ENCODE peak calls at places on chromosomes 1 and 21, in ten cellular contexts. X is activated T-cell treated with anti-CD3 and anti-CD28 coated beads for 1 hour, N is LoVo, A is smooth muscle cell of the brain vasculature, Y is kidney, Q is GM12878, C is activated T-helper 1 cell treated with Interleukin-2 at 50 U/mL for 16 hours, W is GM03348, K is cardiac septum, R is AG04450. D is an unnamed sample.
A peak's percentile ranks its signal among the peaks of the same experiment; 100 is the strongest.

GRCh38 chr1:225454067-225454618 is 26.3 kb upstream of the LBR start:
- DNase-seq in X (no peak), N (peak; percentile 28), Q (no peak), R (no peak), W (no peak), Y (peak; percentile 17), C (no peak), K (no peak), A (no peak), D (no peak)

GRCh38 chr1:193700710-193701355 is 514.4 kb upstream of the B3GALT2 start:
- DNase-seq in A (no peak), K (no peak), R (no peak), W (peak; percentile 1), N (peak; percentile 9), X (no peak), C (no peak), Y (no peak), Q (no peak), D (no peak)

GRCh38 chr1:182611787-182612186 is 7.6 kb upstream of the RGS16 start:
- DNase-seq in W (no peak), Q (no peak), C (no peak), N (no peak), K (no peak), R (no peak), A (no peak), X (no peak), Y (no peak), D (no peak)

GRCh38 chr21:35994605-35995004 is 65.7 kb downstream of the SETD4 start:
- DNase-seq in C (no peak), R (no peak), A (no peak), N (no peak), W (no peak), K (no peak), X (no peak), Q (no peak), Y (no peak), D (no peak)

GRCh38 chr1:19210772-19211549 is 895 bp upstream of the UBR4 start:
- DNase-seq in A (no peak), X (no peak), K (no peak), C (no peak), W (no peak), Y (no peak), R (no peak), Q (no peak), N (peak; percentile 2), D (no peak)

GRCh38 chr1:19623523-19623922 is 20.6 kb upstream of the NBL1 start:
- DNase-seq in R (no peak), Q (no peak), W (no peak), C (no peak), A (no peak), N (no peak), K (no peak), X (no peak), Y (no peak), D (no peak)

GRCh38 chr1:110639724-110640386 is 33.7 kb upstream of the KCNA2 start:
- DNase-seq in R (no peak), A (no peak), C (no peak), X (no peak), N (no peak), K (no peak), Y (no peak), W (no peak), Q (no peak), D (no peak)

GRCh38 chr21:15122241-15122640 is 57.4 kb upstream of the NRIP1 start:
- DNase-seq in Q (no peak), C (no peak), K (no peak), N (no peak), W (no peak), X (no peak), Y (no peak), A (no peak), R (no peak), D (no peak)

GRCh38 chr21:17402885-17403477 is 109.9 kb upstream of the CXADR start:
- DNase-seq in Y (no peak), W (peak; percentile 32), Q (no peak), N (no peak), X (no peak), C (no peak), K (no peak), A (no peak), R (no peak), D (no peak)

GRCh38 chr1:21280482-21280881 is 9.8 kb downstream of the ECE1 start:
- DNase-seq in X (no peak), N (no peak), W (no peak), A (no peak), C (no peak), R (no peak), Q (no peak), Y (no peak), K (no peak), D (no peak)

GRCh38 chr1:161440312-161440894 is 64.9 kb upstream of the FCGR2A start:
- DNase-seq in W (peak; percentile 73), Q (peak; percentile 23), C (peak; percentile 24), R (no peak), Y (peak; percentile 73), N (peak; percentile 80), X (peak; percentile 41), K (no peak), A (no peak), D (peak; percentile 80)

GRCh38 chr1:12121212-12122000 is 45.4 kb upstream of the TNFRSF1B start:
- DNase-seq in A (no peak), Y (no peak), X (no peak), R (peak; percentile 89), N (no peak), C (no peak), Q (no peak), K (no peak), W (no peak), D (peak; percentile 67)

GRCh38 chr1:228860911-228861829 is 125.9 kb downstream of the RHOU start:
- DNase-seq in C (no peak), R (peak; percentile 55), Y (no peak), A (no peak), K (no peak), X (no peak), Q (peak; percentile 44), W (peak; percentile 75), N (peak; percentile 92), D (no peak)

GRCh38 chr1:157758018-157758417 is 18.9 kb downstream of the FCRL2 start:
- DNase-seq in K (no peak), C (no peak), Q (no peak), A (no peak), X (no peak), N (no peak), Y (no peak), W (no peak), R (no peak), D (no peak)

GRCh38 chr1:150973258-150973825 is 1.3 kb downstream of the CERS2 start:
- DNase-seq in C (no peak), R (no peak), N (no peak), W (peak; percentile 58), Q (no peak), A (no peak), X (no peak), K (no peak), Y (no peak), D (no peak)

GRCh38 chr1:208043690-208044089 is 132.8 kb upstream of the CD34 start:
- DNase-seq in K (no peak), R (no peak), C (no peak), Y (no peak), A (no peak), N (no peak), Q (no peak), X (no peak), W (no peak), D (no peak)

GRCh38 chr1:15737324-15738319 is 1.6 kb downstream of the SLC25A34 start:
- DNase-seq in Y (no peak), A (no peak), R (no peak), K (no peak), Q (no peak), X (no peak), W (no peak), N (no peak), C (no peak), D (no peak)

GRCh38 chr1:170204121-170204520 is 58.4 kb downstream of the NTMT2 start:
- DNase-seq in X (no peak), C (no peak), Q (no peak), R (no peak), Y (no peak), W (peak; percentile 40), A (no peak), N (no peak), K (no peak), D (no peak)

GRCh38 chr1:152313319-152313801 is 11.7 kb downstream of the FLG start:
- DNase-seq in R (no peak), A (no peak), X (no peak), C (no peak), W (no peak), N (no peak), Q (no peak), K (peak; percentile 58), Y (peak; percentile 47), D (peak; percentile 59)

GRCh38 chr1:26031196-26031902 is 9.8 kb downstream of the EXTL1 start:
- DNase-seq in C (no peak), Q (no peak), W (peak; percentile 85), R (no peak), Y (peak; percentile 57), N (no peak), X (no peak), K (no peak), A (no peak), D (no peak)

GRCh38 chr1:89519779-89520358 is 4.8 kb upstream of the LRRC8B start:
- DNase-seq in N (peak; percentile 6), C (peak; percentile 5), A (no peak), K (no peak), Y (no peak), X (peak; percentile 21), Q (no peak), R (no peak), W (peak; percentile 49), D (no peak)

GRCh38 chr1:185964946-185965345 is 230.8 kb downstream of the HMCN1 start:
- DNase-seq in X (no peak), C (no peak), R (no peak), A (no peak), K (no peak), Q (no peak), W (no peak), N (no peak), Y (no peak), D (no peak)

GRCh38 chr1:27152004-27152828 is 2.7 kb downstream of the SLC9A1 start:
- DNase-seq in N (no peak), A (no peak), K (no peak), Y (peak; percentile 70), Q (no peak), W (peak; percentile 40), X (no peak), R (no peak), C (no peak), D (no peak)

GRCh38 chr1:46062651-46063319 is 69.6 kb downstream of the PIK3R3 start:
- DNase-seq in C (no peak), W (peak; percentile 29), A (no peak), X (peak; percentile 0), Y (no peak), N (peak; percentile 69), K (no peak), R (no peak), Q (peak; percentile 51), D (no peak)

GRCh38 chr1:67687198-67687545 is 2.2 kb downstream of the GADD45A start:
- DNase-seq in W (no peak), X (no peak), C (no peak), Y (no peak), R (no peak), K (no peak), N (no peak), Q (peak; percentile 26), A (no peak), D (no peak)

GRCh38 chr1:202007703-202008489 is 2.5 kb upstream of the ELF3 start:
- DNase-seq in X (no peak), R (no peak), Y (peak; percentile 93), N (peak; percentile 82), W (no peak), C (no peak), K (no peak), Q (no peak), A (no peak), D (no peak)

GRCh38 chr21:42120056-42120903 is 49.2 kb downstream of the UMODL1 start:
- DNase-seq in R (no peak), A (no peak), K (no peak), W (no peak), C (no peak), Q (no peak), X (no peak), Y (peak; percentile 41), N (no peak), D (no peak)

D was measured in posterior vena cava.